ENCODE peak calls at places on chromosome 6, in six cellular contexts. One of them, this sample, is unnamed.

GRCh38 chr6:34113532-34113931 is 32.4 kb downstream of the GRM4 start:
- DNase-seq in A549: no peak
- DNase-seq in choroid plexus epithelial cell: no peak
- DNase-seq in A673: no peak
- DNase-seq in left lung: no peak
- DNase-seq in glutamatergic neuron: no peak
- DNase-seq in this sample: no peak

GRCh38 chr6:16956371-16956770 is 145.5 kb upstream of the STMND1 start:
- DNase-seq in glutamatergic neuron: no peak
- DNase-seq in choroid plexus epithelial cell: peak; percentile 25
- DNase-seq in A673: no peak
- DNase-seq in A549: no peak
- DNase-seq in left lung: no peak
- DNase-seq in this sample: no peak

GRCh38 chr6:18343741-18344140 is 43.4 kb upstream of the RNF144B start:
- DNase-seq in A549: no peak
- DNase-seq in glutamatergic neuron: no peak
- DNase-seq in A673: peak; percentile 12
- DNase-seq in choroid plexus epithelial cell: peak; percentile 85
- DNase-seq in left lung: no peak
- DNase-seq in this sample: no peak

GRCh38 chr6:116159782-116160524 is 34.0 kb upstream of the COL10A1 start:
- DNase-seq in left lung: no peak
- DNase-seq in A673: peak; percentile 27
- DNase-seq in choroid plexus epithelial cell: no peak
- DNase-seq in A549: no peak
- DNase-seq in glutamatergic neuron: no peak
- DNase-seq in this sample: no peak

GRCh38 chr6:27098956-27099355 is 148.5 kb upstream of the PRSS16 start:
- DNase-seq in A673: no peak
- DNase-seq in choroid plexus epithelial cell: no peak
- DNase-seq in A549: no peak
- DNase-seq in glutamatergic neuron: no peak
- DNase-seq in left lung: no peak
- DNase-seq in this sample: no peak

GRCh38 chr6:169426611-169427010 is 173.0 kb upstream of the THBS2 start:
- DNase-seq in left lung: no peak
- DNase-seq in choroid plexus epithelial cell: no peak
- DNase-seq in glutamatergic neuron: no peak
- DNase-seq in A549: no peak
- DNase-seq in A673: no peak
- DNase-seq in this sample: no peak

GRCh38 chr6:166494757-166495486 is 91.6 kb downstream of the RAMACL start:
- DNase-seq in A549: no peak
- DNase-seq in choroid plexus epithelial cell: no peak
- DNase-seq in A673: no peak
- DNase-seq in glutamatergic neuron: no peak
- DNase-seq in left lung: no peak
- DNase-seq in this sample: no peak

GRCh38 chr6:129485746-129486145 is 224.2 kb downstream of the ARHGAP18 start:
- DNase-seq in A673: peak; percentile 15
- DNase-seq in left lung: no peak
- DNase-seq in choroid plexus epithelial cell: no peak
- DNase-seq in A549: no peak
- DNase-seq in glutamatergic neuron: no peak
- DNase-seq in this sample: no peak

GRCh38 chr6:41199427-41200246 is 1.3 kb downstream of the TREML2 start:
- DNase-seq in choroid plexus epithelial cell: no peak
- DNase-seq in A673: no peak
- DNase-seq in left lung: no peak
- DNase-seq in glutamatergic neuron: no peak
- DNase-seq in A549: no peak
- DNase-seq in this sample: no peak

GRCh38 chr6:152380993-152381898 is 255.9 kb downstream of the SYNE1 start:
- DNase-seq in choroid plexus epithelial cell: peak; percentile 98
- DNase-seq in A673: peak; percentile 80
- DNase-seq in A549: peak; percentile 63
- DNase-seq in glutamatergic neuron: peak; percentile 27
- DNase-seq in left lung: no peak
- DNase-seq in this sample: peak; percentile 30

GRCh38 chr6:156102129-156102528 is 646.5 kb upstream of the NOX3 start:
- DNase-seq in glutamatergic neuron: no peak
- DNase-seq in A673: peak; percentile 48
- DNase-seq in choroid plexus epithelial cell: no peak
- DNase-seq in A549: peak; percentile 2
- DNase-seq in left lung: no peak
- DNase-seq in this sample: no peak

GRCh38 chr6:155524249-155524651 is 68.6 kb upstream of the NOX3 start:
- DNase-seq in A549: no peak
- DNase-seq in choroid plexus epithelial cell: peak; percentile 47
- DNase-seq in A673: peak; percentile 86
- DNase-seq in glutamatergic neuron: no peak
- DNase-seq in left lung: no peak
- DNase-seq in this sample: no peak

GRCh38 chr6:132130530-132131298 is 179.5 kb upstream of the CCN2 start:
- DNase-seq in A673: no peak
- DNase-seq in left lung: no peak
- DNase-seq in glutamatergic neuron: no peak
- DNase-seq in choroid plexus epithelial cell: peak; percentile 64
- DNase-seq in A549: no peak
- DNase-seq in this sample: no peak

GRCh38 chr6:117840541-117840983 is 66.5 kb upstream of the SLC35F1 start:
- DNase-seq in choroid plexus epithelial cell: peak; percentile 60
- DNase-seq in glutamatergic neuron: no peak
- DNase-seq in A673: peak; percentile 80
- DNase-seq in A549: peak; percentile 18
- DNase-seq in left lung: no peak
- DNase-seq in this sample: peak; percentile 12

GRCh38 chr6:53009056-53009455 is 14.0 kb upstream of the GSTA4 start:
- DNase-seq in A549: no peak
- DNase-seq in left lung: no peak
- DNase-seq in choroid plexus epithelial cell: no peak
- DNase-seq in glutamatergic neuron: no peak
- DNase-seq in A673: peak; percentile 14
- DNase-seq in this sample: no peak

GRCh38 chr6:168724033-168724432 is 283.0 kb downstream of the SMOC2 start:
- DNase-seq in left lung: no peak
- DNase-seq in choroid plexus epithelial cell: no peak
- DNase-seq in glutamatergic neuron: no peak
- DNase-seq in A549: no peak
- DNase-seq in A673: no peak
- DNase-seq in this sample: no peak

GRCh38 chr6:4155848-4156466 is 20.6 kb upstream of the ECI2 start:
- DNase-seq in choroid plexus epithelial cell: peak; percentile 91
- DNase-seq in left lung: no peak
- DNase-seq in A673: peak; percentile 84
- DNase-seq in glutamatergic neuron: peak; percentile 67
- DNase-seq in A549: peak; percentile 63
- DNase-seq in this sample: peak; percentile 58

GRCh38 chr6:148747493-148748160 is 797 bp downstream of the UST start:
- DNase-seq in A673: peak; percentile 58
- DNase-seq in glutamatergic neuron: peak; percentile 72
- DNase-seq in left lung: peak; percentile 87
- DNase-seq in choroid plexus epithelial cell: peak; percentile 55
- DNase-seq in A549: peak; percentile 13
- DNase-seq in this sample: peak; percentile 32

GRCh38 chr6:126447367-126447766 is 107.5 kb downstream of the CENPW start:
- DNase-seq in choroid plexus epithelial cell: no peak
- DNase-seq in glutamatergic neuron: no peak
- DNase-seq in left lung: no peak
- DNase-seq in A549: no peak
- DNase-seq in A673: no peak
- DNase-seq in this sample: no peak

GRCh38 chr6:166584813-166585429 is 1.6 kb downstream of the RAMACL start:
- DNase-seq in A549: no peak
- DNase-seq in left lung: no peak
- DNase-seq in glutamatergic neuron: no peak
- DNase-seq in choroid plexus epithelial cell: peak; percentile 58
- DNase-seq in A673: no peak
- DNase-seq in this sample: no peak

GRCh38 chr6:162157157-162157556 is 570.4 kb downstream of the PRKN start:
- DNase-seq in glutamatergic neuron: no peak
- DNase-seq in A673: no peak
- DNase-seq in choroid plexus epithelial cell: no peak
- DNase-seq in A549: no peak
- DNase-seq in left lung: no peak
- DNase-seq in this sample: no peak

GRCh38 chr6:69835414-69836179 is 30.8 kb upstream of the COL19A1 start:
- DNase-seq in A549: peak; percentile 3
- DNase-seq in glutamatergic neuron: no peak
- DNase-seq in choroid plexus epithelial cell: peak; percentile 94
- DNase-seq in left lung: no peak
- DNase-seq in A673: peak; percentile 73
- DNase-seq in this sample: no peak

GRCh38 chr6:18388252-18388651 is 1.1 kb downstream of the RNF144B start:
- DNase-seq in left lung: no peak
- DNase-seq in A549: no peak
- DNase-seq in choroid plexus epithelial cell: no peak
- DNase-seq in glutamatergic neuron: no peak
- DNase-seq in A673: no peak
- DNase-seq in this sample: no peak

GRCh38 chr6:6557871-6558270 is 30.6 kb upstream of the LY86 start:
- DNase-seq in choroid plexus epithelial cell: no peak
- DNase-seq in A673: no peak
- DNase-seq in A549: no peak
- DNase-seq in left lung: no peak
- DNase-seq in glutamatergic neuron: no peak
- DNase-seq in this sample: no peak

GRCh38 chr6:90887764-90888163 is 300.9 kb upstream of the MAP3K7 start:
- DNase-seq in choroid plexus epithelial cell: no peak
- DNase-seq in glutamatergic neuron: no peak
- DNase-seq in A673: no peak
- DNase-seq in left lung: no peak
- DNase-seq in A549: no peak
- DNase-seq in this sample: no peak

GRCh38 chr6:1624848-1625341 is 15.2 kb downstream of the FOXC1 start:
- DNase-seq in A549: no peak
- DNase-seq in glutamatergic neuron: peak; percentile 44
- DNase-seq in A673: peak; percentile 54
- DNase-seq in left lung: peak; percentile 81
- DNase-seq in choroid plexus epithelial cell: no peak
- DNase-seq in this sample: no peak

GRCh38 chr6:82257088-82257774 is 9.7 kb upstream of the IBTK start:
- DNase-seq in A673: peak; percentile 37
- DNase-seq in A549: no peak
- DNase-seq in left lung: no peak
- DNase-seq in glutamatergic neuron: no peak
- DNase-seq in choroid plexus epithelial cell: no peak
- DNase-seq in this sample: no peak

DNA sequence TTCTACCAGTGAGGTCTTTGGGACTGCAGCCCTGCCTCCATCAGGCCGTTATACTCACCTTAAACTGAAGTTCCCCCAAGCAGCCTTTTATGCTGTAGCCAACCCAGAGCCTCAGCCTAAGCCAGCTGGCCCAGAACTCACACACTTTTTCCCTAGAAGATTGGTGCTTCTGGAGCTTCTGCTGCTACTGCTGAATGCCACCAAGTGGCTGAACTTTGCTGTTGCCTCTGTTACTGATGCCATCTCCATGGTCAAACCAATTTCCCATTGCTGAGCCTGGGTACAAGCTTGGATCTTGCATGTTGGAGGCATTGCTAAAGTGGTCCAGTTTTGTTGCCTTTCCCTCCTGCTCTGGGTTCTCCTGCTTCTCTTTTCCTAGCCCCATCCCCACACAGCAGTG is 15.0 kb upstream of the TBX18 start:
- DNase-seq in A673: peak; percentile 29
- DNase-seq in glutamatergic neuron: no peak
- DNase-seq in choroid plexus epithelial cell: no peak
- DNase-seq in left lung: no peak
- DNase-seq in A549: no peak
- DNase-seq in this sample: no peak
- TF ChIP-seq CTCF in A673: peak; percentile 29
- TF ChIP-seq CTCF in glutamatergic neuron: no peak
- TF ChIP-seq CTCF in choroid plexus epithelial cell: peak; percentile 51
- TF ChIP-seq CTCF in left lung: no peak
- TF ChIP-seq CTCF in A549: no peak
- TF ChIP-seq CTCF in this sample: no peak

GRCh38 chr6:84773431-84774173 is 9.2 kb upstream of the TBX18 start:
- DNase-seq in A549: peak; percentile 21
- DNase-seq in glutamatergic neuron: peak; percentile 63
- DNase-seq in left lung: peak; percentile 76
- DNase-seq in A673: peak; percentile 68
- DNase-seq in choroid plexus epithelial cell: peak; percentile 71
- DNase-seq in this sample: peak; percentile 28

GRCh38 chr6:84774174-84775158 is 10.1 kb upstream of the TBX18 start:
- DNase-seq in A549: peak; percentile 41
- DNase-seq in left lung: peak; percentile 85
- DNase-seq in choroid plexus epithelial cell: peak; percentile 77
- DNase-seq in glutamatergic neuron: peak; percentile 71
- DNase-seq in A673: peak; percentile 73
- DNase-seq in this sample: peak; percentile 52

GRCh38 chr6:84771732-84772131 is 7.3 kb upstream of the TBX18 start:
- DNase-seq in choroid plexus epithelial cell: peak; percentile 58
- DNase-seq in glutamatergic neuron: no peak
- DNase-seq in A673: no peak
- DNase-seq in A549: no peak
- DNase-seq in left lung: no peak
- DNase-seq in this sample: no peak

GRCh38 chr6:84773133-84773430 is 8.7 kb upstream of the TBX18 start:
- DNase-seq in choroid plexus epithelial cell: peak; percentile 50
- DNase-seq in left lung: no peak
- DNase-seq in glutamatergic neuron: no peak
- DNase-seq in A673: peak; percentile 51
- DNase-seq in A549: no peak
- DNase-seq in this sample: no peak

GRCh38 chr6:84772428-84773132 is 8.2 kb upstream of the TBX18 start:
- DNase-seq in A673: peak; percentile 32
- DNase-seq in A549: no peak
- DNase-seq in choroid plexus epithelial cell: peak; percentile 55
- DNase-seq in glutamatergic neuron: peak; percentile 27
- DNase-seq in left lung: peak; percentile 49
- DNase-seq in this sample: no peak
- TF ChIP-seq CTCF in A673: no peak
- TF ChIP-seq CTCF in A549: no peak
- TF ChIP-seq CTCF in choroid plexus epithelial cell: no peak
- TF ChIP-seq CTCF in glutamatergic neuron: no peak
- TF ChIP-seq CTCF in left lung: no peak
- TF ChIP-seq CTCF in this sample: no peak

GRCh38 chr6:30122515-30122914 is 9.6 kb upstream of the TRIM31 start:
- DNase-seq in A549: no peak
- DNase-seq in glutamatergic neuron: no peak
- DNase-seq in left lung: no peak
- DNase-seq in A673: no peak
- DNase-seq in choroid plexus epithelial cell: no peak
- DNase-seq in this sample: no peak
- TF ChIP-seq CTCF in A549: no peak
- TF ChIP-seq CTCF in glutamatergic neuron: no peak
- TF ChIP-seq CTCF in left lung: no peak
- TF ChIP-seq CTCF in A673: no peak
- TF ChIP-seq CTCF in choroid plexus epithelial cell: no peak
- TF ChIP-seq CTCF in this sample: no peak

DNA sequence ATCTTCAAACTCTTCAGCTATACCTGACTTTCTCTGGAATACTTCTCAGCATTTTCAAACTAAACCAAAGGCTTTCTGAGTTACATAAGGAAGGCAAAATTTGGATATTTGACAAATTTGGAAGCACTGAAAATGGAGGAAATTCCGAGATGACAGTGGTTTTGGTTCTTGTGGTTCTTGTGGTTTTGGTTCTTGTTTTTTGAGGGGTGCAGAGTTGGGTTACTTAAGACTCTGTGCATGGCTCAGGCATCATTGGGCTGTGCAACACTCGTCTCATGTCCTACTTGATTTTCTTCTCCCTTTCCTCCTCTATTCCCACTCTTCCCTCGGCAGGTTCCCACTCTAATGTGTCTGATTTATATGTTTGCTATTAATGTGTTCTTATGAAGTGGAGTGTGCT is 78.0 kb downstream of the SLC22A3 start:
- DNase-seq in left lung: no peak
- DNase-seq in choroid plexus epithelial cell: peak; percentile 7
- DNase-seq in A673: no peak
- DNase-seq in glutamatergic neuron: no peak
- DNase-seq in A549: no peak
- DNase-seq in this sample: no peak
- TF ChIP-seq CTCF in left lung: no peak
- TF ChIP-seq CTCF in choroid plexus epithelial cell: no peak
- TF ChIP-seq CTCF in A673: no peak
- TF ChIP-seq CTCF in glutamatergic neuron: no peak
- TF ChIP-seq CTCF in A549: no peak
- TF ChIP-seq CTCF in this sample: no peak